ENCODE peak calls at places on chromosomes 13 and 19, in five cellular contexts. One of them, this sample, is unnamed. For H3K36me3, the result is how much of the 10 kb centered on the place peaks cover.

GRCh38 chr13:39773833-39774232 is 118.4 kb downstream of the COG6 start:
- DNase-seq in right lobe of liver: no peak
- DNase-seq in astrocyte: peak
- DNase-seq in cardiac muscle cell: no peak
- DNase-seq in IMR-90: peak
- DNase-seq in this sample: peak

GRCh38 chr19:18377026-18377425 is 8.9 kb upstream of the GDF15 start:
- DNase-seq in right lobe of liver: no peak
- DNase-seq in cardiac muscle cell: no peak
- DNase-seq in IMR-90: no peak
- DNase-seq in astrocyte: no peak
- DNase-seq in this sample: no peak

GRCh38 chr19:10936661-10937084 is 8.1 kb downstream of the TIMM29 start:
- DNase-seq in cardiac muscle cell: peak
- DNase-seq in right lobe of liver: no peak
- DNase-seq in astrocyte: peak
- DNase-seq in IMR-90: peak
- DNase-seq in this sample: peak

GRCh38 chr19:50292216-50292827 is 36.9 kb downstream of the KCNC3 start:
- DNase-seq in IMR-90: no peak
- DNase-seq in astrocyte: no peak
- DNase-seq in cardiac muscle cell: no peak
- DNase-seq in right lobe of liver: no peak
- DNase-seq in this sample: no peak

GRCh38 chr13:24159362-24159761 is 1.2 kb upstream of the SPATA13 start:
- DNase-seq in cardiac muscle cell: no peak
- DNase-seq in IMR-90: no peak
- DNase-seq in astrocyte: no peak
- DNase-seq in right lobe of liver: no peak
- DNase-seq in this sample: no peak

GRCh38 chr13:38880397-38880796 is 110.2 kb downstream of the STOML3 start:
- DNase-seq in IMR-90: no peak
- DNase-seq in right lobe of liver: no peak
- DNase-seq in astrocyte: no peak
- DNase-seq in cardiac muscle cell: no peak
- DNase-seq in this sample: no peak

GRCh38 chr13:27960362-27961226 is 8.5 kb downstream of the CDX2 start:
- DNase-seq in astrocyte: no peak
- DNase-seq in cardiac muscle cell: peak
- DNase-seq in right lobe of liver: peak
- DNase-seq in IMR-90: no peak
- DNase-seq in this sample: peak

GRCh38 chr19:2282062-2282861 is at the start of gene PEAK3:
- DNase-seq in right lobe of liver: peak
- DNase-seq in astrocyte: peak
- DNase-seq in cardiac muscle cell: peak
- DNase-seq in IMR-90: peak
- DNase-seq in this sample: no peak

GRCh38 chr13:78138756-78139155 is 220.1 kb upstream of the EDNRB start:
- DNase-seq in astrocyte: no peak
- DNase-seq in right lobe of liver: no peak
- DNase-seq in cardiac muscle cell: no peak
- DNase-seq in IMR-90: no peak
- DNase-seq in this sample: no peak

GRCh38 chr13:45705936-45706335 is 3.8 kb downstream of the CBY2 start:
- DNase-seq in astrocyte: no peak
- DNase-seq in right lobe of liver: no peak
- DNase-seq in IMR-90: no peak
- DNase-seq in cardiac muscle cell: no peak
- DNase-seq in this sample: no peak

GRCh38 chr13:28529836-28530235 is 34.9 kb upstream of the FLT1 start:
- DNase-seq in IMR-90: no peak
- DNase-seq in astrocyte: no peak
- DNase-seq in right lobe of liver: no peak
- DNase-seq in cardiac muscle cell: no peak
- DNase-seq in this sample: no peak

GRCh38 chr19:36573948-36574726 is 1.0 kb upstream of the ZNF529 start:
- DNase-seq in right lobe of liver: no peak
- DNase-seq in astrocyte: peak
- DNase-seq in IMR-90: peak
- DNase-seq in cardiac muscle cell: peak
- DNase-seq in this sample: peak

GRCh38 chr19:48608798-48609263 is 2.3 kb downstream of the SPACA4 start:
- DNase-seq in cardiac muscle cell: no peak
- DNase-seq in astrocyte: no peak
- DNase-seq in IMR-90: no peak
- DNase-seq in right lobe of liver: no peak
- DNase-seq in this sample: peak

GRCh38 chr13:33761744-33762143 is 56.2 kb upstream of the RFC3 start:
- DNase-seq in astrocyte: peak
- DNase-seq in right lobe of liver: no peak
- DNase-seq in IMR-90: no peak
- DNase-seq in cardiac muscle cell: peak
- DNase-seq in this sample: peak

GRCh38 chr13:46341112-46341711 is 45.8 kb downstream of the RUBCNL start:
- DNase-seq in astrocyte: peak
- DNase-seq in IMR-90: peak
- DNase-seq in cardiac muscle cell: no peak
- DNase-seq in right lobe of liver: no peak
- DNase-seq in this sample: peak

GRCh38 chr19:45771331-45771933 is 2.4 kb upstream of the SIX5 start:
- DNase-seq in astrocyte: no peak
- DNase-seq in cardiac muscle cell: no peak
- DNase-seq in right lobe of liver: peak
- DNase-seq in IMR-90: no peak
- DNase-seq in this sample: no peak

GRCh38 chr19:24140099-24140498 is 53.1 kb downstream of the ZNF254 start:
- DNase-seq in IMR-90: peak
- DNase-seq in right lobe of liver: no peak
- DNase-seq in cardiac muscle cell: no peak
- DNase-seq in astrocyte: peak
- DNase-seq in this sample: peak

DNA sequence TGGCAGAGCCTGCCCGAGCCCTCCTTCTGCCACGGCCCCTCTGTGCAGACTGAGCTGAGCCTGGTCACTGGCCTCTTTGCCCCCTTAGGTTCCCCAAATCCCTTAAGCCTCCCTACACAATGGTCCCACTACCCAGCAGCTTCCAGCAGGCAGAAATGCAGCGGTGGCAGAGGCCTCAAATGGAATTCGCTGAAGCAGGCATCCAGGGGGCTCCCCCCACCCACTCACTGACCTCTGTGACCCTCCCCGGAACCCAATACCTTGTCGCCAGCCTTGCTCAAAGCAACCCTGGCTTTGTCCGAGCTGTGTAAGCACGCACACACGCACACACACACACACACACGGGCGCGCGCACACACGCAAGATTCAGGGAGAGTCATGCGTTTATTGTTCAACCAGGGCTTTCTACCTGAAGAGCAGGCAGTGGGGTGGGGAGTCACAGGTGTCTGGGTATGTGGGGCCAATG is at the start of gene LIM2:
- DNase-seq in IMR-90: no peak
- DNase-seq in right lobe of liver: no peak
- DNase-seq in cardiac muscle cell: no peak
- DNase-seq in astrocyte: no peak
- DNase-seq in this sample: no peak
- H3K27ac ChIP-seq in IMR-90: no peak
- H3K27ac ChIP-seq in right lobe of liver: no peak
- H3K27ac ChIP-seq in cardiac muscle cell: no peak
- H3K27ac ChIP-seq in astrocyte: no peak
- H3K27ac ChIP-seq in this sample: no peak

GRCh38 chr19:4723465-4724251 is at the start of gene DPP9:
- DNase-seq in cardiac muscle cell: peak
- DNase-seq in right lobe of liver: peak
- DNase-seq in IMR-90: peak
- DNase-seq in astrocyte: peak
- DNase-seq in this sample: peak
- TF ChIP-seq CTCF in cardiac muscle cell: peak
- TF ChIP-seq CTCF in right lobe of liver: peak
- TF ChIP-seq CTCF in IMR-90: peak
- TF ChIP-seq CTCF in astrocyte: no peak
- TF ChIP-seq CTCF in this sample: peak

DNA sequence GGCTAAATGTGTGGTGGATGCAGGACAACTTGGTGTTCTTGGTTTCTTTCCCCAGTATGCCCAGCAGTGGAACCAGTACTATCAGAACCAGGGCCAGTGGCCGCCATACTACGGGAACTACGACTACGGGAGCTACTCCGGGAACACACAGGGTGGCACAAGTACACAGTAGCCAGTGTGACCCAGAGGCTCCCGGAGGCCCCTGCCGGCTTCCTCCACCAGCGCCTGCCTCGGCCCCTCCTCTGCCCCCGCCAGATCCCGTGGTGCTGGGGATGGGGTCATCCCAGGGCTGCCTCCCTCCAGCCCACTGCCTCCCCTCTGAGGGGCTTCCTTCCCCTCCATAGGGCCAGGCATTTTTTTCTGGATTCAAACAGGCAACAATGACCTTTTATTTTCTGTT is 3.6 kb upstream of the CCDC97 start:
- DNase-seq in astrocyte: no peak
- DNase-seq in right lobe of liver: peak
- DNase-seq in IMR-90: no peak
- DNase-seq in cardiac muscle cell: no peak
- DNase-seq in this sample: no peak
- H3K36me3 ChIP-seq in astrocyte: half or more
- H3K36me3 ChIP-seq in right lobe of liver: under half
- H3K36me3 ChIP-seq in IMR-90: half or more
- H3K36me3 ChIP-seq in cardiac muscle cell: half or more
- H3K36me3 ChIP-seq in this sample: half or more

DNA sequence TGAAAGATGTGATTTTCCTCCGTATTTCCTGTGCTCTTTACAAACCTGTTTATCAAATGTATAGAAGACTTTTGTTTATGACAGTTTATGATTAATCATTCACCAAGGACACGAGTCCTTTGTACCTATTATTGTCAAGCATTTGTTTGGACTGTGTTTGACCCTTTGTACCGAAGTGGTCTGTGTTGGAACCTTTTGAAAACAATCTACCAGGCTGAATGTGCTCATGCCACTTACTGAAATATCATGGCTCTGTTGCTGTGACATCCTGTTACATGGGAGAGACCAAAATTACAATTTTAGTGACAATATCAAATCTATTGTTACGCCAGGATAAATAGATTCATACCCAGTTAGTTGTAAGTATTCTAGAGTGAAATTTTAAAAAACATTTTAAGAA is 193.6 kb downstream of the IRS2 start:
- DNase-seq in IMR-90: no peak
- DNase-seq in astrocyte: no peak
- DNase-seq in right lobe of liver: no peak
- DNase-seq in cardiac muscle cell: no peak
- DNase-seq in this sample: no peak
- H3K27ac ChIP-seq in IMR-90: no peak
- H3K27ac ChIP-seq in astrocyte: no peak
- H3K27ac ChIP-seq in right lobe of liver: peak
- H3K27ac ChIP-seq in cardiac muscle cell: no peak
- H3K27ac ChIP-seq in this sample: no peak

GRCh38 chr13:61684976-61685682 is 269.5 kb upstream of the PCDH20 start:
- DNase-seq in IMR-90: no peak
- DNase-seq in right lobe of liver: no peak
- DNase-seq in cardiac muscle cell: no peak
- DNase-seq in astrocyte: no peak
- DNase-seq in this sample: no peak

DNA sequence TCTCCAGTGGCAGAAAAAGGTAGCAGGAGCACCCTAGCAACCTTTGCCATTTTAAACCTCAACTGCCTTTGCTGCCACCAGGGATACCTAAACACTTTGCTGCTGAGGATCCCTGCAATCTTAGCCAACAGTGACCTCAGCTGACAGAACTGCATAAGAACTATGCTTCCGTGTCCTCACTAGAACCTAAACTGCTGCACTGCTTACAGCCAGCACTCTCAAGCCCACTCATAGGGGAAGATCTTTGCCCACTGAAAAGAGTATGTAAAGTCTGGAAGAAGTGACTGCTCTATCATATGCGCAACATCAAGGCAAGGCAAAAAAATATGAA is 270.0 kb upstream of the PCDH20 start:
- DNase-seq in astrocyte: no peak
- DNase-seq in cardiac muscle cell: peak
- DNase-seq in right lobe of liver: no peak
- DNase-seq in IMR-90: no peak
- DNase-seq in this sample: no peak
- TF ChIP-seq CTCF in astrocyte: no peak
- TF ChIP-seq CTCF in cardiac muscle cell: no peak
- TF ChIP-seq CTCF in right lobe of liver: peak
- TF ChIP-seq CTCF in IMR-90: no peak
- TF ChIP-seq CTCF in this sample: peak

GRCh38 chr19:47374876-47375693 is 26.0 kb downstream of the DHX34 start:
- DNase-seq in cardiac muscle cell: no peak
- DNase-seq in astrocyte: no peak
- DNase-seq in IMR-90: no peak
- DNase-seq in right lobe of liver: no peak
- DNase-seq in this sample: no peak
- H3K36me3 ChIP-seq in cardiac muscle cell: under half
- H3K36me3 ChIP-seq in astrocyte: under half
- H3K36me3 ChIP-seq in IMR-90: half or more
- H3K36me3 ChIP-seq in right lobe of liver: under half
- H3K36me3 ChIP-seq in this sample: half or more

DNA sequence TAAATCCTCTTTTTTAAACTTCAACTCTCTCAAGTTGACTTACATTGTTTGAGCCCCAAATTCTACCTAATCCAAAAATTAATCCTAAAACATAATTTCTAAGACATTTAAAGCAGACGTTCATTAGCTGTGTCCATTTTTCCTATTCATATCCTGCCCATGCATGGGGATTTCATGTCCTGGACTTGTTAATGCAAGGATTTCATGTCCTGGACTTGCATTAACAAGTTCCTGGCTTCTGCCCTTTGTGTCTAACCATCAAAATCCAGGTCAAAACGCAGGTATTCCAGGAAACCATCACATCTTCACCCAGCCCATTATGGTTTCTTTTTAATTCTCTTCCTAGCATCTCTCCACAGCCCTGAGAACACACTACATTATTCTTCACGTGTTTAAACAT is 454.9 kb downstream of the KLF5 start:
- DNase-seq in right lobe of liver: no peak
- DNase-seq in cardiac muscle cell: no peak
- DNase-seq in astrocyte: no peak
- DNase-seq in IMR-90: no peak
- DNase-seq in this sample: no peak
- H3K27ac ChIP-seq in right lobe of liver: no peak
- H3K27ac ChIP-seq in cardiac muscle cell: no peak
- H3K27ac ChIP-seq in astrocyte: no peak
- H3K27ac ChIP-seq in IMR-90: no peak
- H3K27ac ChIP-seq in this sample: no peak

GRCh38 chr13:109401307-109401706 is 385.1 kb downstream of the IRS2 start:
- DNase-seq in IMR-90: no peak
- DNase-seq in cardiac muscle cell: no peak
- DNase-seq in astrocyte: no peak
- DNase-seq in right lobe of liver: no peak
- DNase-seq in this sample: no peak
- TF ChIP-seq CTCF in IMR-90: no peak
- TF ChIP-seq CTCF in cardiac muscle cell: no peak
- TF ChIP-seq CTCF in astrocyte: no peak
- TF ChIP-seq CTCF in right lobe of liver: no peak
- TF ChIP-seq CTCF in this sample: no peak

GRCh38 chr19:1255186-1256161 is 7.1 kb downstream of the MIDN start:
- DNase-seq in cardiac muscle cell: no peak
- DNase-seq in IMR-90: no peak
- DNase-seq in right lobe of liver: no peak
- DNase-seq in astrocyte: no peak
- DNase-seq in this sample: no peak
- H3K36me3 ChIP-seq in cardiac muscle cell: under half
- H3K36me3 ChIP-seq in IMR-90: half or more
- H3K36me3 ChIP-seq in right lobe of liver: under half
- H3K36me3 ChIP-seq in astrocyte: under half
- H3K36me3 ChIP-seq in this sample: half or more